ENCODE peak calls at places on chromosome 22, in nine cellular contexts. X, V, U, Y, I, Q, R, M and T are unnamed samples.

GRCh38 chr22:36873614-36874308 is 13.0 kb downstream of the NCF4 start:
- DNase-seq in X (peak), V (peak), U (peak), Y (no peak), I (no peak), Q (peak), R (peak), M (peak), T (peak)

GRCh38 chr22:39234157-39234793 is 10.5 kb downstream of the PDGFB start:
- DNase-seq in X (no peak), V (no peak), U (no peak), Y (peak), I (no peak), Q (no peak), R (no peak), M (no peak), T (no peak)

GRCh38 chr22:26259510-26259909 is 90.2 kb downstream of the SEZ6L start:
- DNase-seq in X (no peak), V (peak), U (peak), Y (no peak), I (no peak), Q (peak), R (peak), M (peak), T (no peak)

GRCh38 chr22:27159716-27160295 is 502.4 kb downstream of the MIAT start:
- DNase-seq in X (no peak), V (no peak), U (no peak), Y (no peak), I (no peak), Q (no peak), R (no peak), M (no peak), T (no peak)

GRCh38 chr22:27850000-27850465 is 48.5 kb upstream of the MN1 start:
- DNase-seq in X (no peak), V (no peak), U (no peak), Y (no peak), I (no peak), Q (no peak), R (no peak), M (no peak), T (no peak)

GRCh38 chr22:39471421-39472141 is 14.8 kb downstream of the MGAT3 start:
- DNase-seq in X (peak), V (peak), U (peak), Y (no peak), I (no peak), Q (no peak), R (peak), M (no peak), T (no peak)

GRCh38 chr22:45878051-45878764 is 98.8 kb downstream of the WNT7B start:
- DNase-seq in X (no peak), V (peak), U (no peak), Y (peak), I (no peak), Q (no peak), R (no peak), M (no peak), T (no peak)

GRCh38 chr22:43776081-43776670 is 35.9 kb downstream of the EFCAB6 start:
- DNase-seq in X (no peak), V (no peak), U (peak), Y (no peak), I (no peak), Q (no peak), R (no peak), M (peak), T (no peak)

GRCh38 chr22:39266398-39267030 is 21.7 kb upstream of the PDGFB start:
- DNase-seq in X (peak), V (no peak), U (peak), Y (no peak), I (no peak), Q (peak), R (no peak), M (no peak), T (no peak)

GRCh38 chr22:37056246-37056645 is 4.7 kb downstream of the KCTD17 start:
- DNase-seq in X (no peak), V (no peak), U (no peak), Y (no peak), I (no peak), Q (no peak), R (no peak), M (no peak), T (no peak)

GRCh38 chr22:36287881-36288515 is 35.1 kb downstream of the APOL1 start:
- DNase-seq in X (no peak), V (no peak), U (no peak), Y (peak), I (no peak), Q (no peak), R (no peak), M (no peak), T (no peak)

GRCh38 chr22:47193606-47194316 is 431.3 kb downstream of the TBC1D22A start:
- DNase-seq in X (no peak), V (no peak), U (no peak), Y (peak), I (no peak), Q (peak), R (no peak), M (no peak), T (no peak)

GRCh38 chr22:32522237-32522636 is 47.6 kb downstream of the FBXO7 start:
- DNase-seq in X (no peak), V (no peak), U (no peak), Y (no peak), I (no peak), Q (no peak), R (no peak), M (no peak), T (no peak)

GRCh38 chr22:41092847-41093371 is 517 bp downstream of the EP300 start:
- DNase-seq in X (peak), V (peak), U (peak), Y (peak), I (no peak), Q (peak), R (peak), M (peak), T (no peak)

DNA sequence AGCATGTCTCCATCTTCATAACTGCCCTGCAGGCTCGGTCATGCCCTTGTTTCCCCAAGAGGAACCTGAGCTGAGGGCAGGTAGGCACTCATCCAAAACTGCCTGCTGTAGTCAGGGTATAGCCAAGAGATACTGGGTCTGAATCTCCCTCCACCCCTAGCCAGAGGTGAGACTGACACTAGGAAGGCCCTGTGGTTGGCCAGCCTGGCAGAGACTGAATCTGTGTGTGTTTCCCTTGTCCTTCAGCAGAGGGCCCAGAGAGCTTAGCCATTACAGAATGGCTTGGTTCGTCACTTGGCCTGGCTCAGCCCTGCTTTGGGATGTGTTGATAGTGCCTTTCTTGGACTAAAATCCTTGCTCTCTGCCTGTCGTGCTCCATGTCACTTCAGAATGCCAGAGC is 79.3 kb upstream of the SUSD2 start:
- DNase-seq in X (no peak), V (no peak), U (no peak), Y (no peak), I (no peak), Q (no peak), R (no peak), M (no peak), T (no peak)
- TF ChIP-seq CTCF in X (no peak), V (no peak), U (no peak), Y (no peak), I (no peak), Q (no peak), R (no peak), M (no peak), T (no peak)

GRCh38 chr22:42743501-42743991 is 22.9 kb upstream of the A4GALT start:
- DNase-seq in X (no peak), V (no peak), U (no peak), Y (peak), I (no peak), Q (peak), R (peak), M (no peak), T (peak)
- TF ChIP-seq CTCF in X (no peak), V (no peak), U (no peak), Y (no peak), I (no peak), Q (no peak), R (no peak), M (no peak), T (no peak)

GRCh38 chr22:49574205-49574604 is 253.5 kb downstream of the BRD1 start:
- DNase-seq in X (no peak), V (no peak), U (no peak), Y (no peak), I (no peak), Q (no peak), R (no peak), M (no peak), T (no peak)
- TF ChIP-seq CTCF in X (no peak), V (no peak), U (no peak), Y (no peak), I (no peak), Q (no peak), R (no peak), M (no peak), T (no peak)

GRCh38 chr22:19844423-19845368 is 10.0 kb downstream of the GNB1L start:
- DNase-seq in X (peak), V (no peak), U (peak), Y (peak), I (peak), Q (peak), R (no peak), M (peak), T (peak)
- TF ChIP-seq CTCF in X (no peak), V (no peak), U (no peak), Y (no peak), I (peak), Q (no peak), R (no peak), M (no peak), T (peak)

GRCh38 chr22:17981497-17981896 is 42.9 kb downstream of the MICAL3 start:
- DNase-seq in X (no peak), V (no peak), U (no peak), Y (no peak), I (no peak), Q (no peak), R (no peak), M (no peak), T (no peak)

GRCh38 chr22:17978027-17978426 is 46.3 kb downstream of the MICAL3 start:
- DNase-seq in X (no peak), V (no peak), U (no peak), Y (no peak), I (no peak), Q (no peak), R (no peak), M (no peak), T (no peak)

GRCh38 chr22:17982572-17983141 is 41.7 kb downstream of the MICAL3 start:
- DNase-seq in X (no peak), V (no peak), U (no peak), Y (no peak), I (no peak), Q (no peak), R (no peak), M (no peak), T (no peak)

GRCh38 chr22:17980638-17981051 is 43.7 kb downstream of the MICAL3 start:
- DNase-seq in X (no peak), V (peak), U (peak), Y (peak), I (no peak), Q (peak), R (no peak), M (no peak), T (no peak)

DNA sequence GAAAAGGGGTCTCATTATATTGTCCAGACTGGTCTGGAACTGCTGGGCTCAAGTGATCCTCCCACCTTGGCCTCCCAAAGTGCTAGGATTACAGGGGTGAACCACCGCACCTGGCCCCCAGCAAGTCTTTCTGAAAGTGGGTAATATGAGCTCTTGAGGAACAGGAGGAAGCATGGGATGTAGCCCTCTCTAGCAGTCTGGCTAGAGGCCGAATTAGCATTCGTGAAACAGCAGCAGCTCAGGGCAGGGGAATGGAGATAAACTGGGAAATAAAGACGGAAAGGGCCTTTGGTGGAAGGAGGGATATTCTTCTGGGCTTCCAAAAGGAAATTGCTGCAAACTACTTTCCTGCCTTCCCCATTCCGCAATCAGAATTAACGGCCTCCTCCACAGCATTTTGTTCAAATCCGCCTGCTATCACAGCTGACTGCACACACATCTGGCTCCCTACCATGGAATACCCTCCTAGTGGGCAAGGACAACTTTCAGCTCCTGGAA is 44.3 kb downstream of the MICAL3 start:
- DNase-seq in X (no peak), V (no peak), U (no peak), Y (no peak), I (no peak), Q (no peak), R (no peak), M (no peak), T (no peak)
- TF ChIP-seq CTCF in X (no peak), V (no peak), U (no peak), Y (no peak), I (no peak), Q (no peak), R (no peak), M (no peak), T (no peak)